ENCODE peak calls at places on chromosomes 13 and 19, in nine cellular contexts. One of them, this sample, is unnamed.

GRCh38 chr19:18278521-18279265 is 2.7 kb downstream of the JUND start:
- DNase-seq in CD8-positive, alpha-beta memory T cell: peak; percentile 62
- DNase-seq in mesendoderm: peak; percentile 68
- DNase-seq in left lung: no peak
- DNase-seq in heart right ventricle: no peak
- DNase-seq in tibial nerve: no peak
- DNase-seq in HAP-1: peak; percentile 44
- DNase-seq in fibroblast of lung: peak; percentile 13
- DNase-seq in CD8-positive, alpha-beta T cell: peak; percentile 63
- DNase-seq in this sample: no peak

GRCh38 chr13:98919566-98919965 is 58.3 kb downstream of the DOCK9 start:
- DNase-seq in CD8-positive, alpha-beta memory T cell: no peak
- DNase-seq in mesendoderm: peak; percentile 69
- DNase-seq in left lung: no peak
- DNase-seq in heart right ventricle: no peak
- DNase-seq in tibial nerve: no peak
- DNase-seq in HAP-1: no peak
- DNase-seq in fibroblast of lung: no peak
- DNase-seq in CD8-positive, alpha-beta T cell: no peak
- DNase-seq in this sample: no peak

GRCh38 chr13:29465741-29466293 is 129.7 kb downstream of the SLC7A1 start:
- DNase-seq in CD8-positive, alpha-beta memory T cell: no peak
- DNase-seq in mesendoderm: peak; percentile 61
- DNase-seq in left lung: no peak
- DNase-seq in heart right ventricle: peak; percentile 32
- DNase-seq in tibial nerve: peak; percentile 30
- DNase-seq in HAP-1: no peak
- DNase-seq in fibroblast of lung: peak; percentile 83
- DNase-seq in CD8-positive, alpha-beta T cell: no peak
- DNase-seq in this sample: no peak

GRCh38 chr13:84651288-84651687 is 769.0 kb upstream of the SLITRK1 start:
- DNase-seq in CD8-positive, alpha-beta memory T cell: no peak
- DNase-seq in mesendoderm: peak; percentile 5
- DNase-seq in left lung: no peak
- DNase-seq in heart right ventricle: peak; percentile 24
- DNase-seq in tibial nerve: no peak
- DNase-seq in HAP-1: no peak
- DNase-seq in fibroblast of lung: peak; percentile 91
- DNase-seq in CD8-positive, alpha-beta T cell: no peak
- DNase-seq in this sample: no peak

GRCh38 chr13:65497265-65497664 is 1732.9 kb downstream of the PCDH9 start:
- DNase-seq in CD8-positive, alpha-beta memory T cell: no peak
- DNase-seq in mesendoderm: peak; percentile 2
- DNase-seq in left lung: no peak
- DNase-seq in heart right ventricle: no peak
- DNase-seq in tibial nerve: no peak
- DNase-seq in HAP-1: no peak
- DNase-seq in fibroblast of lung: peak; percentile 76
- DNase-seq in CD8-positive, alpha-beta T cell: no peak
- DNase-seq in this sample: no peak

GRCh38 chr19:42280761-42281174 is 11.7 kb downstream of the CIC start:
- DNase-seq in CD8-positive, alpha-beta memory T cell: no peak
- DNase-seq in mesendoderm: peak; percentile 45
- DNase-seq in left lung: no peak
- DNase-seq in heart right ventricle: peak; percentile 79
- DNase-seq in tibial nerve: no peak
- DNase-seq in HAP-1: no peak
- DNase-seq in fibroblast of lung: peak; percentile 76
- DNase-seq in CD8-positive, alpha-beta T cell: no peak
- DNase-seq in this sample: peak; percentile 91

GRCh38 chr19:756821-757688 is 6.1 kb downstream of the MISP start:
- DNase-seq in CD8-positive, alpha-beta memory T cell: no peak
- DNase-seq in mesendoderm: no peak
- DNase-seq in left lung: no peak
- DNase-seq in heart right ventricle: no peak
- DNase-seq in tibial nerve: no peak
- DNase-seq in HAP-1: no peak
- DNase-seq in fibroblast of lung: no peak
- DNase-seq in CD8-positive, alpha-beta T cell: no peak
- DNase-seq in this sample: no peak

GRCh38 chr19:3707868-3708206 is 347 bp upstream of the TJP3 start:
- DNase-seq in CD8-positive, alpha-beta memory T cell: no peak
- DNase-seq in mesendoderm: no peak
- DNase-seq in left lung: no peak
- DNase-seq in heart right ventricle: no peak
- DNase-seq in tibial nerve: no peak
- DNase-seq in HAP-1: no peak
- DNase-seq in fibroblast of lung: no peak
- DNase-seq in CD8-positive, alpha-beta T cell: no peak
- DNase-seq in this sample: no peak

GRCh38 chr19:39174558-39175544 is 21.9 kb upstream of the NCCRP1 start:
- DNase-seq in CD8-positive, alpha-beta memory T cell: no peak
- DNase-seq in mesendoderm: no peak
- DNase-seq in left lung: no peak
- DNase-seq in heart right ventricle: no peak
- DNase-seq in tibial nerve: no peak
- DNase-seq in HAP-1: no peak
- DNase-seq in fibroblast of lung: no peak
- DNase-seq in CD8-positive, alpha-beta T cell: no peak
- DNase-seq in this sample: no peak

GRCh38 chr13:22703601-22704209 is 477.1 kb upstream of the SGCG start:
- DNase-seq in CD8-positive, alpha-beta memory T cell: no peak
- DNase-seq in mesendoderm: no peak
- DNase-seq in left lung: no peak
- DNase-seq in heart right ventricle: no peak
- DNase-seq in tibial nerve: no peak
- DNase-seq in HAP-1: peak; percentile 15
- DNase-seq in fibroblast of lung: no peak
- DNase-seq in CD8-positive, alpha-beta T cell: no peak
- DNase-seq in this sample: peak; percentile 64

GRCh38 chr13:40613192-40613818 is 53.1 kb downstream of the FOXO1 start:
- DNase-seq in CD8-positive, alpha-beta memory T cell: peak; percentile 80
- DNase-seq in mesendoderm: no peak
- DNase-seq in left lung: no peak
- DNase-seq in heart right ventricle: peak; percentile 60
- DNase-seq in tibial nerve: no peak
- DNase-seq in HAP-1: no peak
- DNase-seq in fibroblast of lung: no peak
- DNase-seq in CD8-positive, alpha-beta T cell: peak; percentile 69
- DNase-seq in this sample: no peak

GRCh38 chr19:47540748-47541147 is 25.9 kb upstream of the NAPA start:
- DNase-seq in CD8-positive, alpha-beta memory T cell: no peak
- DNase-seq in mesendoderm: peak; percentile 64
- DNase-seq in left lung: no peak
- DNase-seq in heart right ventricle: no peak
- DNase-seq in tibial nerve: no peak
- DNase-seq in HAP-1: peak; percentile 60
- DNase-seq in fibroblast of lung: peak; percentile 21
- DNase-seq in CD8-positive, alpha-beta T cell: no peak
- DNase-seq in this sample: peak; percentile 11

GRCh38 chr19:45778010-45778671 is 4.1 kb downstream of the DMPK start:
- DNase-seq in CD8-positive, alpha-beta memory T cell: no peak
- DNase-seq in mesendoderm: no peak
- DNase-seq in left lung: no peak
- DNase-seq in heart right ventricle: no peak
- DNase-seq in tibial nerve: no peak
- DNase-seq in HAP-1: no peak
- DNase-seq in fibroblast of lung: no peak
- DNase-seq in CD8-positive, alpha-beta T cell: no peak
- DNase-seq in this sample: no peak

GRCh38 chr13:93687261-93687660 is 460.7 kb downstream of the GPC6 start:
- DNase-seq in CD8-positive, alpha-beta memory T cell: no peak
- DNase-seq in mesendoderm: no peak
- DNase-seq in left lung: no peak
- DNase-seq in heart right ventricle: no peak
- DNase-seq in tibial nerve: no peak
- DNase-seq in HAP-1: no peak
- DNase-seq in fibroblast of lung: peak; percentile 57
- DNase-seq in CD8-positive, alpha-beta T cell: no peak
- DNase-seq in this sample: no peak

GRCh38 chr13:21106089-21106488 is 44.7 kb upstream of the LATS2 start:
- DNase-seq in CD8-positive, alpha-beta memory T cell: no peak
- DNase-seq in mesendoderm: no peak
- DNase-seq in left lung: no peak
- DNase-seq in heart right ventricle: no peak
- DNase-seq in tibial nerve: no peak
- DNase-seq in HAP-1: no peak
- DNase-seq in fibroblast of lung: peak; percentile 79
- DNase-seq in CD8-positive, alpha-beta T cell: no peak
- DNase-seq in this sample: peak; percentile 35

GRCh38 chr13:21104199-21105019 is 43.0 kb upstream of the LATS2 start:
- DNase-seq in CD8-positive, alpha-beta memory T cell: no peak
- DNase-seq in mesendoderm: no peak
- DNase-seq in left lung: no peak
- DNase-seq in heart right ventricle: no peak
- DNase-seq in tibial nerve: no peak
- DNase-seq in HAP-1: no peak
- DNase-seq in fibroblast of lung: no peak
- DNase-seq in CD8-positive, alpha-beta T cell: no peak
- DNase-seq in this sample: no peak

GRCh38 chr13:21113851-21114306 is 52.5 kb upstream of the LATS2 start:
- DNase-seq in CD8-positive, alpha-beta memory T cell: no peak
- DNase-seq in mesendoderm: no peak
- DNase-seq in left lung: no peak
- DNase-seq in heart right ventricle: no peak
- DNase-seq in tibial nerve: no peak
- DNase-seq in HAP-1: no peak
- DNase-seq in fibroblast of lung: no peak
- DNase-seq in CD8-positive, alpha-beta T cell: no peak
- DNase-seq in this sample: no peak

GRCh38 chr13:21111546-21111945 is 50.2 kb upstream of the LATS2 start:
- DNase-seq in CD8-positive, alpha-beta memory T cell: no peak
- DNase-seq in mesendoderm: no peak
- DNase-seq in left lung: no peak
- DNase-seq in heart right ventricle: no peak
- DNase-seq in tibial nerve: no peak
- DNase-seq in HAP-1: no peak
- DNase-seq in fibroblast of lung: no peak
- DNase-seq in CD8-positive, alpha-beta T cell: no peak
- DNase-seq in this sample: no peak

DNA sequence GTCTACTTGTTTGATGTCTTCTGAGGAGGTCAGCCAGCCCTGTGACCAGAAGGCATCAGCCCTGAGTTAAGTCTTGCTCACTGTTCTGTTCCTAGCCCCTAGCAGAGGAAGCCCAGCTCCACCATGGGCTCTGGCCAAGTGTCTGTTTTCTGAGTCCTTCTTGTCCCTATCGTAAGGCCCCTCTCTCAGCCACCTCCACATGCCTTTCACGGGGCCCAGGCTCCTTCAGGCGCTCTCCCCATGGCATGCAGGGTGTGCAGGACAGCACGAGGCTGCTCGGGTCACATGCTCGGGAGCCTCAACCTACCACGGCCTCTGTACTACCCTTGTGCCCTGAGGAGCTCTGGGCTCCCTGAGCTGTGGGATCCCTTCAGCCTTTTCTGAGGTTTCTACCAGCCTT is 47.8 kb upstream of the LATS2 start:
- DNase-seq in CD8-positive, alpha-beta memory T cell: no peak
- DNase-seq in mesendoderm: no peak
- DNase-seq in left lung: no peak
- DNase-seq in heart right ventricle: no peak
- DNase-seq in tibial nerve: no peak
- DNase-seq in HAP-1: no peak
- DNase-seq in fibroblast of lung: no peak
- DNase-seq in CD8-positive, alpha-beta T cell: peak; percentile 37
- DNase-seq in this sample: no peak
- H3K27me3 ChIP-seq in CD8-positive, alpha-beta memory T cell: no peaks in the 10 kb centered on the region
- H3K27me3 ChIP-seq in mesendoderm: no peaks in the 10 kb centered on the region
- H3K27me3 ChIP-seq in left lung: no peaks in the 10 kb centered on the region
- H3K27me3 ChIP-seq in heart right ventricle: no peaks in the 10 kb centered on the region
- H3K27me3 ChIP-seq in tibial nerve: no peaks in the 10 kb centered on the region
- H3K27me3 ChIP-seq in HAP-1: no peaks in the 10 kb centered on the region
- H3K27me3 ChIP-seq in fibroblast of lung: no peaks in the 10 kb centered on the region
- H3K27me3 ChIP-seq in CD8-positive, alpha-beta T cell: no peaks in the 10 kb centered on the region
- H3K27me3 ChIP-seq in this sample: no peaks in the 10 kb centered on the region

DNA sequence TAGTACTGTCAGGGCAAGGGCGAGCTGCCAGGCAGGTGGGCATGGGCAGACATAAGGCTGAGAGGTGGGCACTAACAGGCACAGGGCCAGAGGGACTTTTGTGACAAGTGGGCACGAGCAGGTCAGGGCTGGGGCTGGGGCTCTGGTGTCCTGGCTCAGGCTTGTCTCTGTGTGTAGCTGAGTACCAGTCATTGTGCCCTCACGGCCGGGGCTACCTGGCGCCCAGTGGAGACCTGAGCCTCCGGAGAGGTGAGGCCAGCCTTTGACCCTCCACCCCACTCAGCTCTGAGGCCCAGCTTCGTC is 21.6 kb downstream of the LTBP4 start:
- DNase-seq in CD8-positive, alpha-beta memory T cell: no peak
- DNase-seq in mesendoderm: no peak
- DNase-seq in left lung: no peak
- DNase-seq in heart right ventricle: no peak
- DNase-seq in tibial nerve: no peak
- DNase-seq in HAP-1: no peak
- DNase-seq in fibroblast of lung: no peak
- DNase-seq in CD8-positive, alpha-beta T cell: no peak
- DNase-seq in this sample: no peak
- H3K36me3 ChIP-seq in CD8-positive, alpha-beta memory T cell: peaks cover 9% of the 10 kb centered on the region
- H3K36me3 ChIP-seq in mesendoderm: peaks cover 2% of the 10 kb centered on the region
- H3K36me3 ChIP-seq in left lung: no peaks in the 10 kb centered on the region
- H3K36me3 ChIP-seq in heart right ventricle: peaks cover 52% of the 10 kb centered on the region
- H3K36me3 ChIP-seq in tibial nerve: peaks cover 30% of the 10 kb centered on the region
- H3K36me3 ChIP-seq in HAP-1: peaks cover 28% of the 10 kb centered on the region
- H3K36me3 ChIP-seq in fibroblast of lung: peaks cover 13% of the 10 kb centered on the region
- H3K36me3 ChIP-seq in CD8-positive, alpha-beta T cell: peaks cover 13% of the 10 kb centered on the region
- H3K36me3 ChIP-seq in this sample: peaks cover 90% of the 10 kb centered on the region

GRCh38 chr13:99981115-99982020 is at the start of gene ZIC2:
- DNase-seq in CD8-positive, alpha-beta memory T cell: no peak
- DNase-seq in mesendoderm: peak; percentile 96
- DNase-seq in left lung: no peak
- DNase-seq in heart right ventricle: no peak
- DNase-seq in tibial nerve: no peak
- DNase-seq in HAP-1: peak; percentile 85
- DNase-seq in fibroblast of lung: peak; percentile 51
- DNase-seq in CD8-positive, alpha-beta T cell: peak; percentile 51
- DNase-seq in this sample: peak; percentile 92
- H3K27me3 ChIP-seq in CD8-positive, alpha-beta memory T cell: peaks cover 71% of the 10 kb centered on the region
- H3K27me3 ChIP-seq in mesendoderm: no peaks in the 10 kb centered on the region
- H3K27me3 ChIP-seq in left lung: peaks cover 100% of the 10 kb centered on the region
- H3K27me3 ChIP-seq in heart right ventricle: peaks cover 77% of the 10 kb centered on the region
- H3K27me3 ChIP-seq in tibial nerve: peaks cover 85% of the 10 kb centered on the region
- H3K27me3 ChIP-seq in HAP-1: peaks cover 24% of the 10 kb centered on the region
- H3K27me3 ChIP-seq in fibroblast of lung: peaks cover 75% of the 10 kb centered on the region
- H3K27me3 ChIP-seq in CD8-positive, alpha-beta T cell: peaks cover 63% of the 10 kb centered on the region
- H3K27me3 ChIP-seq in this sample: no peaks in the 10 kb centered on the region

DNA sequence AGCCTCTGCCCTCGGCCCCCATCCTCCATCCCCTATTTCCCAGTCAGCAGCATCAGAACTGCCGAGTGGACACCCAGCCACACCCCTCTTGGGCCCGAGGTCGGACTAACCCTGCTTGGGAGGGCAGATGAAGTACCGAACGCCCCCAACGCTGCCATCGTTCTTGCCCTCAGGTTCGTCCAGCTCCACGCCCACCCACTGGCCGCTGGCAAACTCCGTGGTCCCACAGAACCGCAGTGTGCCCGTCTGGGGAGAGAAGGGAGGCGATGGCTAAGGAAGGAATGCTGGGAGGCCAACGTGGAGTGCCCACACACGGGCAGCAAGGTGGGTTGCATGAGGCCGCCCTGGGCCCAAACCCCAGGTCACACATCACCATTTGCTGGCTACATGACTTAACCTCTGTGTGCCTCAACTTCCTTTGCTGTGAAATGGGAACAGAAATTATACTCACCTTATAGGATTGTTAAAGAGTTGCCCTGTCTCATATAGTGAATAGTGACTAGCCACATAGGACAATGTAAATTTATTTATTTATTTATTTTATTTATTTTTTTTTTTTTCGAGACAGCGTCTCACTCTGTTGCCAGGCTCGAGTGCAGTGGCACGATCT is 5.2 kb upstream of the ALKBH6 start:
- DNase-seq in CD8-positive, alpha-beta memory T cell: no peak
- DNase-seq in mesendoderm: no peak
- DNase-seq in left lung: no peak
- DNase-seq in heart right ventricle: no peak
- DNase-seq in tibial nerve: no peak
- DNase-seq in HAP-1: no peak
- DNase-seq in fibroblast of lung: no peak
- DNase-seq in CD8-positive, alpha-beta T cell: no peak
- DNase-seq in this sample: no peak
- H3K36me3 ChIP-seq in CD8-positive, alpha-beta memory T cell: no peaks in the 10 kb centered on the region
- H3K36me3 ChIP-seq in mesendoderm: peaks cover 2% of the 10 kb centered on the region
- H3K36me3 ChIP-seq in left lung: no peaks in the 10 kb centered on the region
- H3K36me3 ChIP-seq in heart right ventricle: no peaks in the 10 kb centered on the region
- H3K36me3 ChIP-seq in tibial nerve: no peaks in the 10 kb centered on the region
- H3K36me3 ChIP-seq in HAP-1: peaks cover 20% of the 10 kb centered on the region
- H3K36me3 ChIP-seq in fibroblast of lung: peaks cover 25% of the 10 kb centered on the region
- H3K36me3 ChIP-seq in CD8-positive, alpha-beta T cell: no peaks in the 10 kb centered on the region
- H3K36me3 ChIP-seq in this sample: peaks cover 5% of the 10 kb centered on the region